ENCODE peak calls at places on chromosomes 6 and 20, in five cellular contexts. M is RPMI7951, R is NAMALWA, Y is Ammon's horn, A is HFFc6. N is an unnamed sample.
A peak's percentile ranks its signal among the peaks of the same experiment; 100 is the strongest.

GRCh38 chr20:35616465-35617396 is 1.1 kb downstream of the SPAG4 start:
- DNase-seq in R (peak; percentile 100), A (peak; percentile 99), Y (peak; percentile 61), M (peak; percentile 100), N (peak; percentile 94)

GRCh38 chr6:75874224-75874623 is 125.2 kb downstream of the MYO6 start:
- DNase-seq in A (no peak), R (no peak), Y (no peak), M (no peak), N (no peak)

GRCh38 chr6:24215068-24215467 is 89.1 kb downstream of the NRSN1 start:
- DNase-seq in M (no peak), A (no peak), R (no peak), Y (no peak), N (no peak)

GRCh38 chr20:20406306-20406705 is 38.4 kb downstream of the INSM1 start:
- DNase-seq in A (no peak), Y (no peak), R (no peak), M (no peak), N (no peak)

GRCh38 chr6:32794510-32794909 is 22.3 kb downstream of the HLA-DOB start:
- DNase-seq in Y (peak; percentile 17), A (no peak), M (no peak), R (no peak), N (no peak)

GRCh38 chr6:39568896-39569295 is 156.3 kb downstream of the KIF6 start:
- DNase-seq in R (no peak), M (peak; percentile 66), Y (no peak), A (peak; percentile 1), N (no peak)

GRCh38 chr6:37029249-37029959 is 23.9 kb downstream of the FGD2 start:
- DNase-seq in Y (peak; percentile 75), R (peak; percentile 69), M (peak; percentile 82), A (peak; percentile 86), N (peak; percentile 40)

GRCh38 chr6:89616531-89616930 is 22.0 kb downstream of the LYRM2 start:
- DNase-seq in Y (no peak), M (no peak), R (no peak), A (no peak), N (no peak)

GRCh38 chr6:132961122-132961521 is 146.8 kb downstream of the RPS12 start:
- DNase-seq in M (peak; percentile 8), R (no peak), Y (no peak), A (peak; percentile 30), N (no peak)

GRCh38 chr6:155013457-155013876 is 18.4 kb downstream of the TIAM2 start:
- DNase-seq in R (no peak), A (no peak), M (no peak), Y (no peak), N (no peak)

GRCh38 chr20:46607849-46608497 is 43.3 kb downstream of the SLC13A3 start:
- DNase-seq in Y (no peak), M (no peak), R (no peak), A (no peak), N (no peak)

GRCh38 chr6:19772891-19773290 is 64.3 kb upstream of the ID4 start:
- DNase-seq in Y (no peak), A (no peak), R (peak; percentile 32), M (no peak), N (no peak)

GRCh38 chr6:96302991-96303390 is 218.6 kb upstream of the UFL1 start:
- DNase-seq in R (no peak), Y (no peak), A (no peak), M (no peak), N (no peak)

GRCh38 chr6:110250058-110250457 is 69.8 kb downstream of the CDC40 start:
- DNase-seq in Y (no peak), A (no peak), M (no peak), R (no peak), N (no peak)

GRCh38 chr6:144405173-144405572 is 120.0 kb downstream of the UTRN start:
- DNase-seq in M (peak; percentile 59), A (no peak), Y (no peak), R (no peak), N (no peak)

GRCh38 chr6:139338845-139339244 is 35.6 kb downstream of the CITED2 start:
- DNase-seq in Y (no peak), M (no peak), A (no peak), R (no peak), N (no peak)

GRCh38 chr6:74519172-74519571 is 686.7 kb downstream of the COL12A1 start:
- DNase-seq in R (no peak), Y (no peak), A (peak; percentile 36), M (no peak), N (no peak)

GRCh38 chr6:52576392-52577021 is 353 bp downstream of the TRAM2 start:
- DNase-seq in R (peak; percentile 75), A (peak; percentile 80), Y (peak; percentile 63), M (peak; percentile 79), N (peak; percentile 54)

GRCh38 chr20:8735674-8736073 is 333.2 kb upstream of the PLCB4 start:
- DNase-seq in Y (no peak), R (no peak), M (no peak), A (no peak), N (no peak)

GRCh38 chr20:63525968-63526367 is 5.4 kb downstream of the PPDPF start:
- DNase-seq in R (no peak), Y (no peak), M (no peak), A (no peak), N (no peak)

GRCh38 chr20:19975436-19975799 is 41.7 kb upstream of the NAA20 start:
- DNase-seq in A (no peak), R (no peak), M (peak; percentile 61), Y (no peak), N (peak; percentile 30)

GRCh38 chr20:50296450-50297375 is 106.1 kb downstream of the CEBPB start:
- DNase-seq in M (peak; percentile 27), Y (no peak), R (no peak), A (no peak), N (no peak)

GRCh38 chr20:9838378-9839295 is at the start of gene PAK5:
- DNase-seq in Y (peak; percentile 85), A (no peak), R (no peak), M (peak; percentile 26), N (peak; percentile 94)

GRCh38 chr20:4439461-4439860 is 282.2 kb upstream of the PRND start:
- DNase-seq in M (peak; percentile 73), R (no peak), A (no peak), Y (no peak), N (no peak)

GRCh38 chr20:7770046-7770445 is 170.2 kb downstream of the HAO1 start:
- DNase-seq in M (no peak), A (no peak), R (no peak), Y (no peak), N (no peak)